ENCODE peak calls at places on chromosomes 11 and 22, in seven cellular contexts. V is neuronal stem cell, D is Karpas-422, Q is hepatocyte, Y is IMR-90, H is astrocyte, U is mammary epithelial cell. B is an unnamed sample.

GRCh38 chr11:10654211-10655150 is 39.1 kb downstream of the IRAG1 start:
- DNase-seq in U (peak; percentile 55), D (peak; percentile 80), Q (peak; percentile 68), H (peak; percentile 68), Y (peak; percentile 67), V (peak; percentile 32), B (no peak)

GRCh38 chr11:15603208-15603607 is 488.5 kb downstream of the INSC start:
- DNase-seq in U (no peak), D (no peak), Y (no peak), Q (peak; percentile 39), H (no peak), V (no peak), B (no peak)

GRCh38 chr22:29072193-29072978 is 449 bp upstream of the KREMEN1 start:
- DNase-seq in Q (peak; percentile 97), D (no peak), V (peak; percentile 74), Y (peak; percentile 42), H (no peak), U (peak; percentile 89), B (peak; percentile 95)

GRCh38 chr22:23113067-23113846 is 28.5 kb downstream of the RSPH14 start:
- DNase-seq in D (peak; percentile 70), Y (peak; percentile 54), Q (peak; percentile 41), V (no peak), U (no peak), H (no peak), B (no peak)

GRCh38 chr11:47607380-47607779 is 13.2 kb upstream of the C1QTNF4 start:
- DNase-seq in Q (peak; percentile 34), U (peak; percentile 30), Y (peak; percentile 96), D (no peak), V (no peak), H (peak; percentile 94), B (no peak)

GRCh38 chr11:34904421-34904950 is 11.7 kb downstream of the APIP start:
- DNase-seq in Q (no peak), D (no peak), H (no peak), V (no peak), U (no peak), Y (no peak), B (no peak)

GRCh38 chr22:49960967-49961600 is 512 bp downstream of the PIM3 start:
- DNase-seq in Y (no peak), V (no peak), Q (peak; percentile 68), H (peak; percentile 45), D (peak; percentile 75), U (peak; percentile 61), B (peak; percentile 62)

GRCh38 chr22:49101873-49102272 is 725.8 kb downstream of the BRD1 start:
- DNase-seq in H (no peak), Y (no peak), Q (no peak), D (no peak), V (no peak), U (no peak), B (no peak)

GRCh38 chr11:108963118-108963517 is 298.2 kb downstream of the DDX10 start:
- DNase-seq in D (no peak), Q (no peak), U (no peak), H (no peak), V (no peak), Y (no peak), B (no peak)

GRCh38 chr11:23954317-23954716 is 542.5 kb upstream of the LUZP2 start:
- DNase-seq in U (no peak), V (no peak), H (no peak), D (no peak), Q (no peak), Y (peak; percentile 62), B (no peak)

GRCh38 chr22:17105143-17106129 is 15.7 kb downstream of the TMEM121B start:
- DNase-seq in Y (no peak), H (no peak), U (no peak), Q (no peak), D (no peak), V (no peak), B (no peak)

GRCh38 chr11:82046778-82047177 is 686.9 kb downstream of the FAM181B start:
- DNase-seq in Y (peak; percentile 3), Q (peak; percentile 13), V (no peak), D (no peak), H (peak; percentile 46), U (no peak), B (no peak)

GRCh38 chr11:128814856-128815705 is 52.0 kb downstream of the KCNJ1 start:
- DNase-seq in V (peak; percentile 79), H (peak; percentile 79), Q (peak; percentile 82), D (no peak), Y (peak; percentile 86), U (peak; percentile 76), B (peak; percentile 30)

GRCh38 chr22:37281195-37281594 is 1.1 kb upstream of the CYTH4 start:
- DNase-seq in V (no peak), Y (no peak), U (no peak), Q (no peak), D (no peak), H (no peak), B (no peak)

GRCh38 chr22:37492428-37493344 is 6.5 kb upstream of the MFNG start:
- DNase-seq in Q (no peak), Y (peak; percentile 59), V (peak; percentile 33), U (peak; percentile 38), H (peak; percentile 29), D (peak; percentile 88), B (peak; percentile 52)

GRCh38 chr22:38727530-38728451 is 22.0 kb downstream of the GTPBP1 start:
- DNase-seq in V (no peak), Y (no peak), D (no peak), Q (no peak), H (no peak), U (no peak), B (no peak)
- H3K4me2 ChIP-seq in V (no peak overlapping the region), Y (no peak overlapping the region), D (no peak overlapping the region), Q (no peak overlapping the region), H (no peak overlapping the region), U (no peak overlapping the region), B (no peak overlapping the region)

GRCh38 chr11:2947744-2948143 is 18.5 kb upstream of the PHLDA2 start:
- DNase-seq in H (no peak), Q (no peak), D (no peak), Y (no peak), U (no peak), V (no peak), B (no peak)

GRCh38 chr11:2950825-2951224 is 21.6 kb upstream of the PHLDA2 start:
- DNase-seq in Y (peak; percentile 28), U (no peak), H (peak; percentile 55), Q (no peak), V (no peak), D (no peak), B (no peak)

GRCh38 chr11:2949920-2950319 is 20.7 kb upstream of the PHLDA2 start:
- DNase-seq in V (no peak), U (no peak), D (no peak), Y (no peak), Q (no peak), H (no peak), B (no peak)

GRCh38 chr11:2954263-2954662 is 25.0 kb upstream of the PHLDA2 start:
- DNase-seq in D (no peak), H (no peak), Q (no peak), V (no peak), Y (peak; percentile 18), U (no peak), B (no peak)

GRCh38 chr11:2951235-2952110 is 22.3 kb upstream of the PHLDA2 start:
- DNase-seq in V (no peak), Y (peak; percentile 69), H (peak; percentile 76), D (no peak), U (peak; percentile 51), Q (no peak), B (no peak)
- H3K36me3 ChIP-seq in V (peaks cover 55% of the 10 kb centered on the region), Y (peaks cover 60% of the 10 kb centered on the region), H (peaks cover 62% of the 10 kb centered on the region), D (peaks cover 99% of the 10 kb centered on the region), U (peaks cover 37% of the 10 kb centered on the region), Q (peaks cover 19% of the 10 kb centered on the region), B (no peaks in the 10 kb centered on the region)

GRCh38 chr11:119315139-119316016 is 1.6 kb downstream of the MCAM start:
- DNase-seq in Q (no peak), D (peak; percentile 71), H (no peak), Y (no peak), V (no peak), U (peak; percentile 56), B (peak; percentile 65)
- H2AFZ ChIP-seq in Q (no peak overlapping the region), D (no peak overlapping the region), H (peak overlapping the region; percentile 45), Y (peak overlapping the region; percentile 93), V (peak overlapping the region; percentile 95), U (peak overlapping the region; percentile 71), B (peak overlapping the region; percentile 78)

DNA sequence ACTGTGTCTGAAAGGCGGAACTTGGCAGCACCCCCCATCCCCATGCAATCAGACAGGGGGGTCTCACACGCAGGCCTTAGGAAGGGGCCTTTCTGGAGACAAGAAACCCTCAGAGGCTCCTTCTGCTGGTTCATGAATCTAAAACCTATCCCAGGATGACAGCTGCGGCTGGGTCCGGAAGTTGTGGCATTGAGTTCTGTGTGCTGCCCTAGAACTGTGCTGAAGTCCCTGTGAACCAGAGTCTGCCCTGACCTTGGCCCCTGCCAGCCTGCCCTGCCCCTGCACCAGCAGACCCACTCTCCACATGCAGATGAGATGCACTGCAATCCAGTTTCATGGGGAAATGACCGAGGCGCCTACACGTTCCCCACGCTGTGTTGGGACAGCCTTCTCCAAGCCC is 268.0 kb downstream of the CTTN start:
- DNase-seq in U (no peak), H (no peak), V (no peak), Y (no peak), D (no peak), Q (no peak), B (no peak)
- H3K4me2 ChIP-seq in U (no peak overlapping the region), H (no peak overlapping the region), V (no peak overlapping the region), Y (no peak overlapping the region), D (no peak overlapping the region), Q (no peak overlapping the region), B (no peak overlapping the region)

GRCh38 chr11:62147545-62147944 is 23.7 kb downstream of the INCENP start:
- DNase-seq in Q (no peak), Y (no peak), V (no peak), U (no peak), D (no peak), H (no peak), B (no peak)
- H3K36me3 ChIP-seq in Q (no peaks in the 10 kb centered on the region), Y (peaks cover 59% of the 10 kb centered on the region), V (peaks cover 79% of the 10 kb centered on the region), U (peaks cover 34% of the 10 kb centered on the region), D (peaks cover 27% of the 10 kb centered on the region), H (peaks cover 31% of the 10 kb centered on the region), B (peaks cover 36% of the 10 kb centered on the region)

GRCh38 chr11:133934599-133935550 is 21.9 kb downstream of the IGSF9B start:
- DNase-seq in V (peak; percentile 69), D (peak; percentile 47), Q (no peak), H (peak; percentile 95), U (peak; percentile 92), Y (peak; percentile 19), B (no peak)

GRCh38 chr11:133936551-133936950 is 20.2 kb downstream of the IGSF9B start:
- DNase-seq in Q (no peak), U (no peak), D (no peak), Y (no peak), H (no peak), V (no peak), B (no peak)

GRCh38 chr11:133936136-133936535 is 20.6 kb downstream of the IGSF9B start:
- DNase-seq in Y (no peak), U (no peak), D (no peak), Q (no peak), H (no peak), V (no peak), B (no peak)

GRCh38 chr11:133935551-133935910 is 21.2 kb downstream of the IGSF9B start:
- DNase-seq in Y (no peak), D (no peak), Q (no peak), V (no peak), H (no peak), U (no peak), B (no peak)

DNA sequence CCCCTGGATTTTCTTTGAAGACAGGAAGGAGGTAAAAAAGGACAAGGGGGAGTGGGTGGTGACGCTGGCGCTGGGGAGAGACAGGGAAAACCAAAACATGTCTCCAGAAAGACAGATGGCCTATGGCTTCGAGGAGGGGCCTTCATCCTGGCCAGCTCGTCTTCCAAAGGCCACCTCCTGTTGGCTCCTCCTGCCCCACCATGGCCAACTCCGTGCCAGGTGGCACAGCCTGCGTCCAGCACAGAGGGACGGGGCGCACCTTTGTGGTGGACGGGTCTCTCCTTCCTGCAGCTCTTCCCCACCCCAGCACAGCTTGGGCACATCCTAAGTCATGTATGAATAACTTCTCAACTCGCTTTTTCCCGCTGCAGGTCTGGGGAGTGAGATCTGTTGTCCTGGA is 22.7 kb downstream of the IGSF9B start:
- DNase-seq in V (no peak), H (no peak), U (no peak), Q (no peak), Y (no peak), D (no peak), B (no peak)
- H2AFZ ChIP-seq in V (no peak overlapping the region), H (no peak overlapping the region), U (no peak overlapping the region), Q (no peak overlapping the region), Y (no peak overlapping the region), D (no peak overlapping the region), B (no peak overlapping the region)